ENCODE peak calls at places on chromosomes 7 and 10, in five cellular contexts. O is activated gamma-delta T cell; E is endothelial cell; D is activated CD4-positive, alpha-beta T cell treated with anti-CD3 and anti-CD28 coated beads, Interleukin-2, amount 50 U/mL, for 48 hours; H is BJ. V is an unnamed sample.
A peak's percentile ranks its signal among the peaks of the same experiment; 100 is the strongest.

GRCh38 chr10:27525819-27526218 is 21.7 kb downstream of the RAB18 start:
- DNase-seq in O (no peak), E (no peak), D (no peak), H (peak; percentile 46), V (no peak)

GRCh38 chr10:51498424-51498823 is 201.0 kb downstream of the CSTF2T start:
- DNase-seq in O (no peak), E (no peak), D (no peak), H (no peak), V (no peak)

GRCh38 chr10:14560274-14560673 is 214.4 kb downstream of the FAM107B start:
- DNase-seq in O (no peak), E (peak; percentile 41), D (peak; percentile 72), H (no peak), V (peak; percentile 69)

GRCh38 chr10:110865804-110866482 is 5.8 kb upstream of the PDCD4 start:
- DNase-seq in O (no peak), E (no peak), D (no peak), H (no peak), V (no peak)

GRCh38 chr10:11488126-11488525 is 123.3 kb downstream of the USP6NL start:
- DNase-seq in O (no peak), E (no peak), D (no peak), H (no peak), V (no peak)

GRCh38 chr7:113100091-113100723 is 13.6 kb upstream of the GPR85 start:
- DNase-seq in O (no peak), E (no peak), D (no peak), H (no peak), V (no peak)

GRCh38 chr10:109838592-109839244 is 84.6 kb downstream of the XPNPEP1 start:
- DNase-seq in O (no peak), E (no peak), D (no peak), H (no peak), V (no peak)

GRCh38 chr10:3853547-3853989 is 68.6 kb upstream of the KLF6 start:
- DNase-seq in O (no peak), E (no peak), D (no peak), H (peak; percentile 59), V (no peak)

GRCh38 chr10:98078774-98079173 is 48.4 kb upstream of the CRTAC1 start:
- DNase-seq in O (no peak), E (no peak), D (no peak), H (no peak), V (no peak)

GRCh38 chr10:133616371-133617130 is 10.0 kb downstream of the FRG2B start:
- DNase-seq in O (no peak), E (no peak), D (no peak), H (no peak), V (no peak)

GRCh38 chr7:85840532-85840931 is 653.7 kb upstream of the SEMA3D start:
- DNase-seq in O (no peak), E (no peak), D (no peak), H (no peak), V (no peak)

GRCh38 chr10:113004219-113004618 is 54.2 kb downstream of the TCF7L2 start:
- DNase-seq in O (no peak), E (no peak), D (no peak), H (no peak), V (no peak)

GRCh38 chr7:82559203-82559805 is 115.7 kb upstream of the CACNA2D1 start:
- DNase-seq in O (no peak), E (peak; percentile 18), D (no peak), H (no peak), V (no peak)

GRCh38 chr10:36493511-36493880 is 631.9 kb upstream of the ANKRD30A start:
- DNase-seq in O (no peak), E (no peak), D (no peak), H (no peak), V (no peak)

GRCh38 chr10:70976063-70976462 is 87.7 kb upstream of the PCBD1 start:
- DNase-seq in O (no peak), E (no peak), D (no peak), H (no peak), V (no peak)

GRCh38 chr7:54632696-54633095 is 90.5 kb downstream of the VSTM2A start:
- DNase-seq in O (no peak), E (no peak), D (no peak), H (no peak), V (no peak)

GRCh38 chr7:47634273-47634672 is 52.4 kb upstream of the TNS3 start:
- DNase-seq in O (no peak), E (no peak), D (no peak), H (no peak), V (no peak)

V was measured in activated T-cell treated with anti-CD3 and anti-CD28 coated beads for 48 hours.